ENCODE peak calls at places on chromosomes 13 and 19, in ten cellular contexts. I is progenitor cell of endocrine pancreas; L is iris pigment epithelial cell; J is brain microvascular endothelial cell; O is activated CD4-positive, alpha-beta T cell treated with anti-CD3 and anti-CD28 coated beads, Interleukin-2, amount 50 U/mL, for 24 hours; T is heart left ventricle; Z is hippocampal formation; R is BJ; M is sciatic nerve; A is nucleus accumbens. Y is an unnamed sample.

GRCh38 chr19:27846944-27847343 is 1366.0 kb downstream of the UQCRFS1 start:
- DNase-seq in O (no peak), M (no peak), I (no peak), A (no peak), L (no peak), R (no peak), J (no peak), T (no peak), Z (no peak), Y (no peak)

GRCh38 chr13:23506071-23506820 is 64.0 kb upstream of the TNFRSF19 start:
- DNase-seq in Z (no peak), R (no peak), T (no peak), L (no peak), I (no peak), M (no peak), J (no peak), O (no peak), A (no peak), Y (no peak)

GRCh38 chr19:4676955-4677731 is 7.0 kb upstream of the MYDGF start:
- DNase-seq in Z (peak; percentile 6), I (no peak), A (no peak), M (no peak), O (no peak), L (peak; percentile 63), T (peak; percentile 52), J (peak; percentile 35), R (no peak), Y (no peak)

GRCh38 chr13:32165791-32166190 is 134.2 kb downstream of the FRY start:
- DNase-seq in O (no peak), M (no peak), L (no peak), A (peak; percentile 48), I (no peak), T (peak; percentile 74), R (no peak), J (no peak), Z (peak; percentile 28), Y (no peak)

GRCh38 chr19:17155251-17155650 is 59.9 kb upstream of the USE1 start:
- DNase-seq in I (no peak), L (no peak), T (no peak), A (no peak), M (no peak), J (no peak), Z (no peak), R (no peak), O (no peak), Y (no peak)

GRCh38 chr13:21476893-21477472 is 17.9 kb upstream of the ZDHHC20 start:
- DNase-seq in T (peak; percentile 82), A (peak; percentile 80), Z (peak; percentile 92), I (peak; percentile 83), O (peak; percentile 81), L (peak; percentile 76), J (peak; percentile 69), R (no peak), M (peak; percentile 90), Y (peak; percentile 71)

GRCh38 chr19:15715642-15716041 is 12.2 kb upstream of the OR10H2 start:
- DNase-seq in J (no peak), A (no peak), R (no peak), I (no peak), M (no peak), Z (no peak), T (no peak), L (no peak), O (no peak), Y (no peak)

GRCh38 chr13:42409061-42409460 is 137.1 kb downstream of the AKAP11 start:
- DNase-seq in M (no peak), R (no peak), Z (no peak), O (no peak), A (no peak), L (no peak), J (no peak), T (no peak), I (no peak), Y (no peak)

GRCh38 chr19:50152578-50152977 is 10.5 kb downstream of the IZUMO2 start:
- DNase-seq in A (no peak), R (no peak), I (no peak), L (no peak), J (no peak), Z (no peak), T (no peak), M (no peak), O (no peak), Y (no peak)

GRCh38 chr19:11288349-11288748 is 7.6 kb upstream of the TSPAN16 start:
- DNase-seq in L (peak; percentile 46), Z (no peak), R (no peak), M (no peak), J (peak; percentile 40), I (no peak), T (no peak), A (no peak), O (no peak), Y (no peak)

GRCh38 chr19:1911098-1911497 is 5.9 kb downstream of the ADAT3 start:
- DNase-seq in I (no peak), J (no peak), Z (no peak), T (no peak), L (no peak), M (no peak), A (no peak), R (no peak), O (no peak), Y (no peak)

GRCh38 chr19:49335071-49335783 is at the start of gene CD37:
- DNase-seq in J (no peak), M (peak; percentile 55), I (no peak), R (no peak), O (peak; percentile 33), Z (no peak), T (peak; percentile 28), A (no peak), L (no peak), Y (peak; percentile 34)

GRCh38 chr19:32458500-32459123 is 53.0 kb downstream of the DPY19L3 start:
- DNase-seq in T (no peak), J (peak; percentile 5), Z (no peak), O (no peak), A (no peak), I (no peak), L (peak; percentile 15), R (no peak), M (no peak), Y (no peak)

GRCh38 chr13:45472171-45472705 is 7.5 kb downstream of the COG3 start:
- DNase-seq in O (no peak), M (no peak), Z (no peak), R (no peak), A (no peak), T (no peak), I (no peak), L (peak; percentile 63), J (no peak), Y (no peak)

GRCh38 chr19:36152061-36152885 is at the start of gene COX7A1:
- DNase-seq in O (no peak), J (peak; percentile 38), I (no peak), M (peak; percentile 80), A (peak; percentile 17), Z (no peak), R (no peak), L (peak; percentile 71), T (peak; percentile 90), Y (no peak)

GRCh38 chr19:42606660-42607351 is 12.1 kb upstream of the CEACAM8 start:
- DNase-seq in A (peak; percentile 40), I (no peak), L (peak; percentile 47), O (peak; percentile 41), T (no peak), M (peak; percentile 72), R (no peak), Z (peak; percentile 1), J (no peak), Y (peak; percentile 54)